ENCODE peak calls at places on chromosome 7, in four cellular contexts. One of them, this sample, is unnamed.

GRCh38 chr7:9241826-9242225 is 808.4 kb downstream of the NXPH1 start:
- DNase-seq in foreskin fibroblast: no peak
- DNase-seq in dorsolateral prefrontal cortex: no peak
- DNase-seq in stomach: no peak
- DNase-seq in this sample: no peak

GRCh38 chr7:117997862-117998825 is 124.9 kb upstream of the CTTNBP2 start:
- DNase-seq in foreskin fibroblast: no peak
- DNase-seq in dorsolateral prefrontal cortex: no peak
- DNase-seq in stomach: no peak
- DNase-seq in this sample: no peak

GRCh38 chr7:122689346-122690109 is 9.4 kb downstream of the RNF133 start:
- DNase-seq in foreskin fibroblast: no peak
- DNase-seq in dorsolateral prefrontal cortex: no peak
- DNase-seq in stomach: no peak
- DNase-seq in this sample: no peak

GRCh38 chr7:90320418-90320800 is 695 bp downstream of the FAM237B start:
- DNase-seq in foreskin fibroblast: peak
- DNase-seq in dorsolateral prefrontal cortex: no peak
- DNase-seq in stomach: no peak
- DNase-seq in this sample: no peak

GRCh38 chr7:120741371-120742042 is 116.4 kb downstream of the TSPAN12 start:
- DNase-seq in foreskin fibroblast: no peak
- DNase-seq in dorsolateral prefrontal cortex: no peak
- DNase-seq in stomach: no peak
- DNase-seq in this sample: no peak

GRCh38 chr7:100793806-100794660 is 33.3 kb downstream of the EPHB4 start:
- DNase-seq in foreskin fibroblast: peak
- DNase-seq in dorsolateral prefrontal cortex: no peak
- DNase-seq in stomach: no peak
- DNase-seq in this sample: no peak

GRCh38 chr7:16564023-16564380 is 37.4 kb downstream of the LRRC72 start:
- DNase-seq in foreskin fibroblast: no peak
- DNase-seq in dorsolateral prefrontal cortex: no peak
- DNase-seq in stomach: no peak
- DNase-seq in this sample: no peak

GRCh38 chr7:47045169-47045568 is 536.7 kb downstream of the TNS3 start:
- DNase-seq in foreskin fibroblast: peak
- DNase-seq in dorsolateral prefrontal cortex: no peak
- DNase-seq in stomach: peak
- DNase-seq in this sample: no peak

GRCh38 chr7:80253653-80254052 is 119.0 kb downstream of the GNAI1 start:
- DNase-seq in foreskin fibroblast: peak
- DNase-seq in dorsolateral prefrontal cortex: no peak
- DNase-seq in stomach: no peak
- DNase-seq in this sample: no peak

GRCh38 chr7:77696643-77697534 is 630 bp downstream of the RSBN1L start:
- DNase-seq in foreskin fibroblast: peak
- DNase-seq in dorsolateral prefrontal cortex: peak
- DNase-seq in stomach: peak
- DNase-seq in this sample: peak

GRCh38 chr7:143372070-143372469 is 9.1 kb upstream of the ZYX start:
- DNase-seq in foreskin fibroblast: peak
- DNase-seq in dorsolateral prefrontal cortex: peak
- DNase-seq in stomach: peak
- DNase-seq in this sample: no peak

GRCh38 chr7:20214132-20214531 is 3.1 kb downstream of the MACC1 start:
- DNase-seq in foreskin fibroblast: no peak
- DNase-seq in dorsolateral prefrontal cortex: no peak
- DNase-seq in stomach: no peak
- DNase-seq in this sample: no peak

GRCh38 chr7:69373171-69374035 is 224.9 kb upstream of the AUTS2 start:
- DNase-seq in foreskin fibroblast: no peak
- DNase-seq in dorsolateral prefrontal cortex: peak
- DNase-seq in stomach: no peak
- DNase-seq in this sample: no peak

GRCh38 chr7:30027065-30027456 is 559 bp upstream of the FKBP14 start:
- DNase-seq in foreskin fibroblast: peak
- DNase-seq in dorsolateral prefrontal cortex: no peak
- DNase-seq in stomach: no peak
- DNase-seq in this sample: peak

GRCh38 chr7:30028749-30029635 is 780 bp downstream of the PLEKHA8 start:
- DNase-seq in foreskin fibroblast: peak
- DNase-seq in dorsolateral prefrontal cortex: peak
- DNase-seq in stomach: no peak
- DNase-seq in this sample: peak

GRCh38 chr7:30026229-30027064 is at the start of gene FKBP14:
- DNase-seq in foreskin fibroblast: peak
- DNase-seq in dorsolateral prefrontal cortex: peak
- DNase-seq in stomach: peak
- DNase-seq in this sample: peak

GRCh38 chr7:30029696-30030095 is 1.5 kb downstream of the PLEKHA8 start:
- DNase-seq in foreskin fibroblast: no peak
- DNase-seq in dorsolateral prefrontal cortex: no peak
- DNase-seq in stomach: no peak
- DNase-seq in this sample: no peak

GRCh38 chr7:30027915-30028748 is at the start of gene PLEKHA8:
- DNase-seq in foreskin fibroblast: peak
- DNase-seq in dorsolateral prefrontal cortex: peak
- DNase-seq in stomach: peak
- DNase-seq in this sample: peak
- TF ChIP-seq CTCF in foreskin fibroblast: no peak
- TF ChIP-seq CTCF in dorsolateral prefrontal cortex: peak
- TF ChIP-seq CTCF in stomach: no peak
- TF ChIP-seq CTCF in this sample: no peak

DNA sequence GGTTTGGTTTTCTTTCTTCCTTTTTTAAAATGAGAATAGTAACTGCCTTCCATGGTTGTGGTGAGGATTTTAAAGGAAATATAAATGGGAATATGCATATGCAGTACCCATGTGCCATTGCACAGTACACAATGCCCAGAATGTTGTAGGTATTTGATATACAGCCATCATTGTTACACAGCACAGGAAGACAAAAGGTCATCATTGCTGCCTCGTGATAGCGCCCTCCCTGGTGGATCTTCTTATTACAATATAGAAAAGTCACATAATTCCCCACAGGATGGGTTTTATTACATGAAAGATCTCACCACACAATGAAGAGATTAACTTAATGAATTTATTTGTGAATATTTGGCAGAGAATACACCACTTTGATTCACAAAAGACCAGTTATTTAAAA is 76.5 kb downstream of the PPP1R17 start:
- DNase-seq in foreskin fibroblast: no peak
- DNase-seq in dorsolateral prefrontal cortex: no peak
- DNase-seq in stomach: no peak
- DNase-seq in this sample: no peak
- TF ChIP-seq CTCF in foreskin fibroblast: peak
- TF ChIP-seq CTCF in dorsolateral prefrontal cortex: no peak
- TF ChIP-seq CTCF in stomach: no peak
- TF ChIP-seq CTCF in this sample: no peak

GRCh38 chr7:114663502-114663901 is 248.9 kb downstream of the FOXP2 start:
- DNase-seq in foreskin fibroblast: peak
- DNase-seq in dorsolateral prefrontal cortex: peak
- DNase-seq in stomach: no peak
- DNase-seq in this sample: no peak
- TF ChIP-seq CTCF in foreskin fibroblast: peak
- TF ChIP-seq CTCF in dorsolateral prefrontal cortex: peak
- TF ChIP-seq CTCF in stomach: no peak
- TF ChIP-seq CTCF in this sample: peak

GRCh38 chr7:98056580-98056979 is 50.1 kb upstream of the LMTK2 start:
- DNase-seq in foreskin fibroblast: no peak
- DNase-seq in dorsolateral prefrontal cortex: no peak
- DNase-seq in stomach: no peak
- DNase-seq in this sample: no peak

GRCh38 chr7:98054585-98054984 is 52.1 kb upstream of the LMTK2 start:
- DNase-seq in foreskin fibroblast: no peak
- DNase-seq in dorsolateral prefrontal cortex: no peak
- DNase-seq in stomach: no peak
- DNase-seq in this sample: no peak

GRCh38 chr7:98049034-98049433 is 57.6 kb upstream of the LMTK2 start:
- DNase-seq in foreskin fibroblast: no peak
- DNase-seq in dorsolateral prefrontal cortex: no peak
- DNase-seq in stomach: no peak
- DNase-seq in this sample: no peak

GRCh38 chr7:98057157-98057556 is 49.5 kb upstream of the LMTK2 start:
- DNase-seq in foreskin fibroblast: no peak
- DNase-seq in dorsolateral prefrontal cortex: no peak
- DNase-seq in stomach: no peak
- DNase-seq in this sample: no peak

GRCh38 chr7:98051118-98051744 is 55.4 kb upstream of the LMTK2 start:
- DNase-seq in foreskin fibroblast: no peak
- DNase-seq in dorsolateral prefrontal cortex: peak
- DNase-seq in stomach: peak
- DNase-seq in this sample: no peak
- TF ChIP-seq CTCF in foreskin fibroblast: no peak
- TF ChIP-seq CTCF in dorsolateral prefrontal cortex: no peak
- TF ChIP-seq CTCF in stomach: no peak
- TF ChIP-seq CTCF in this sample: no peak

GRCh38 chr7:130096243-130096827 is 26.0 kb downstream of the KLHDC10 start:
- DNase-seq in foreskin fibroblast: peak
- DNase-seq in dorsolateral prefrontal cortex: no peak
- DNase-seq in stomach: no peak
- DNase-seq in this sample: no peak
- TF ChIP-seq CTCF in foreskin fibroblast: peak
- TF ChIP-seq CTCF in dorsolateral prefrontal cortex: peak
- TF ChIP-seq CTCF in stomach: no peak
- TF ChIP-seq CTCF in this sample: no peak

GRCh38 chr7:38223311-38223710 is 45.3 kb downstream of the STARD3NL start:
- DNase-seq in foreskin fibroblast: no peak
- DNase-seq in dorsolateral prefrontal cortex: no peak
- DNase-seq in stomach: no peak
- DNase-seq in this sample: no peak
- TF ChIP-seq CTCF in foreskin fibroblast: no peak
- TF ChIP-seq CTCF in dorsolateral prefrontal cortex: no peak
- TF ChIP-seq CTCF in stomach: no peak
- TF ChIP-seq CTCF in this sample: no peak

GRCh38 chr7:732094-732541 is 5.0 kb upstream of the PRKAR1B start:
- DNase-seq in foreskin fibroblast: no peak
- DNase-seq in dorsolateral prefrontal cortex: no peak
- DNase-seq in stomach: peak
- DNase-seq in this sample: no peak
- TF ChIP-seq CTCF in foreskin fibroblast: no peak
- TF ChIP-seq CTCF in dorsolateral prefrontal cortex: no peak
- TF ChIP-seq CTCF in stomach: no peak
- TF ChIP-seq CTCF in this sample: no peak

DNA sequence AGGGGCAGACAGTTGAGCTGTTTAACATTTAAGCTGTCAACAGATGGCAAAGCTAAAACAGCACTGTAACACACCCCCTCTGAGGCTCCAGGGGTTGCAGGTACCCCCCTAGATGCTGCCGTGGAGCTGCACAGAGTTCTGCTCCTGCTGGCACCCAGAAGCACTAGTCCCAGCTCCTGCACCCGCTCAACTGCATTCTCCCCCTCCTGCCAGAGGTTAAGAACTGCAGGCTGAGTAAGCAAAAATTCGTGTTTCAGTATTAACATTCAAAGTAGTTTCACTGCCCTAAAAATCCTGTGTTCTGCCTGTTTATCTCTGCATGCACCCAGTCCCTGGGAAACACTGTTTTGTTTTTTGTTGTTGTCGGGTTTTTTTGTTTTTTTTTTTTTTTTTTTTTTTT is 790.8 kb upstream of the KCND2 start:
- DNase-seq in foreskin fibroblast: no peak
- DNase-seq in dorsolateral prefrontal cortex: no peak
- DNase-seq in stomach: peak
- DNase-seq in this sample: peak
- TF ChIP-seq CTCF in foreskin fibroblast: no peak
- TF ChIP-seq CTCF in dorsolateral prefrontal cortex: no peak
- TF ChIP-seq CTCF in stomach: no peak
- TF ChIP-seq CTCF in this sample: peak

GRCh38 chr7:155381852-155382801 is 75.8 kb upstream of the EN2 start:
- DNase-seq in foreskin fibroblast: no peak
- DNase-seq in dorsolateral prefrontal cortex: no peak
- DNase-seq in stomach: no peak
- DNase-seq in this sample: no peak
- TF ChIP-seq CTCF in foreskin fibroblast: no peak
- TF ChIP-seq CTCF in dorsolateral prefrontal cortex: no peak
- TF ChIP-seq CTCF in stomach: no peak
- TF ChIP-seq CTCF in this sample: no peak

DNA sequence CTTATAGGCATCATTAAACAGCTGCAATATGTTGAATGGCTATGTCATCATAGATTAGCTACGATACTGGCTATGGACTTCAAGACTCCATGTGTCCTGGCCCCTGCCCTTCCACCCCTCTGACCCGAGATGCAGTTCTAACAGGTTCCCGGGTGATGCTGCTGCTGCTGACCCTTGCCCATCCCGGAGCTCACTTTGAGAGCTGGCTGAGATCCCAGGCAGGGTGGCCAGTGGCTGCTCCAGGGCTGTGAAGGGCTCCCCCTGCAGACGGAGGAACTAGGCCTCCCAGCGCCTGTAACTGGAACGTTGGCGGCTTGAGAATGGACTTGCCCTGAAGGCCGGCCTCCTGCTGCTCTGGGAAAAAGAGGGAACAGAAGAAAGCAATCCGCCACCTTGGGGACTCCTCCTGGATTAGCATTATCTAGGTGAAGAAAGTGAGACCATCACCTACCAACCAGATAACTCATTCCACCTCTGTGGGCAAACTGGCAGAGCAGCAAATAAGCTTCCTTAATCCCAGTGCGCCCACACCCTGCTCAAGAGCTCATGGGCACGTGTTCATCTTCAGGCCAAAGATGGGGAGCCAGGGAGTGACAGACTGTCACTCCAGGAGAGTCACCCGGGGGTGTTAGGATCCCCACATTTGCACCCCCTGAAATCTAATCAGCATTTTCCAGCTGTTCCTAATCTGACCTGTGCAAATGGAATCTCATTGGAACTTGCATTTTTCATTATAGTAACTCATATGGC is 56.8 kb downstream of the PARP12 start:
- DNase-seq in foreskin fibroblast: peak
- DNase-seq in dorsolateral prefrontal cortex: no peak
- DNase-seq in stomach: no peak
- DNase-seq in this sample: no peak
- TF ChIP-seq CTCF in foreskin fibroblast: peak
- TF ChIP-seq CTCF in dorsolateral prefrontal cortex: peak
- TF ChIP-seq CTCF in stomach: no peak
- TF ChIP-seq CTCF in this sample: no peak